ENCODE peak calls at places on chromosomes 11 and 22, in six cellular contexts. One of them, this sample, is unnamed.

GRCh38 chr22:30202531-30203006 is 44.0 kb downstream of the LIF start:
- DNase-seq in AG09309: no peak
- DNase-seq in fibroblast of pulmonary artery: peak; percentile 61
- DNase-seq in BE2C: no peak
- DNase-seq in fibroblast of lung: peak; percentile 74
- DNase-seq in naive thymus-derived CD4-positive, alpha-beta T cell: no peak
- DNase-seq in this sample: no peak

GRCh38 chr11:130689222-130689908 is 226.9 kb downstream of the SNX19 start:
- DNase-seq in fibroblast of lung: peak; percentile 73
- DNase-seq in AG09309: no peak
- DNase-seq in fibroblast of pulmonary artery: peak; percentile 50
- DNase-seq in BE2C: no peak
- DNase-seq in naive thymus-derived CD4-positive, alpha-beta T cell: no peak
- DNase-seq in this sample: no peak

GRCh38 chr11:73258104-73258684 is 13.9 kb upstream of the P2RY6 start:
- DNase-seq in fibroblast of lung: no peak
- DNase-seq in BE2C: no peak
- DNase-seq in AG09309: no peak
- DNase-seq in fibroblast of pulmonary artery: no peak
- DNase-seq in naive thymus-derived CD4-positive, alpha-beta T cell: no peak
- DNase-seq in this sample: no peak

GRCh38 chr22:21641417-21641794 is 696 bp upstream of the SDF2L1 start:
- DNase-seq in fibroblast of pulmonary artery: peak; percentile 62
- DNase-seq in naive thymus-derived CD4-positive, alpha-beta T cell: no peak
- DNase-seq in BE2C: peak; percentile 44
- DNase-seq in AG09309: no peak
- DNase-seq in fibroblast of lung: peak; percentile 42
- DNase-seq in this sample: no peak

GRCh38 chr11:72232260-72233055 is 7.9 kb downstream of the INPPL1 start:
- DNase-seq in naive thymus-derived CD4-positive, alpha-beta T cell: no peak
- DNase-seq in AG09309: no peak
- DNase-seq in fibroblast of lung: no peak
- DNase-seq in BE2C: no peak
- DNase-seq in fibroblast of pulmonary artery: no peak
- DNase-seq in this sample: no peak

GRCh38 chr11:121513807-121514206 is 61.0 kb upstream of the SORL1-AS1 start:
- DNase-seq in fibroblast of pulmonary artery: no peak
- DNase-seq in fibroblast of lung: no peak
- DNase-seq in BE2C: no peak
- DNase-seq in AG09309: no peak
- DNase-seq in naive thymus-derived CD4-positive, alpha-beta T cell: no peak
- DNase-seq in this sample: no peak

GRCh38 chr11:79244175-79244804 is 196.5 kb downstream of the TENM4 start:
- DNase-seq in fibroblast of lung: peak; percentile 95
- DNase-seq in AG09309: peak; percentile 97
- DNase-seq in naive thymus-derived CD4-positive, alpha-beta T cell: no peak
- DNase-seq in BE2C: no peak
- DNase-seq in fibroblast of pulmonary artery: peak; percentile 94
- DNase-seq in this sample: no peak

GRCh38 chr11:11179239-11179638 is 173.8 kb downstream of the CSNK2A3 start:
- DNase-seq in BE2C: no peak
- DNase-seq in AG09309: peak; percentile 40
- DNase-seq in naive thymus-derived CD4-positive, alpha-beta T cell: no peak
- DNase-seq in fibroblast of pulmonary artery: peak; percentile 48
- DNase-seq in fibroblast of lung: peak; percentile 86
- DNase-seq in this sample: no peak

GRCh38 chr11:17991799-17992433 is 20.9 kb downstream of the SERGEF start:
- DNase-seq in fibroblast of lung: peak; percentile 35
- DNase-seq in AG09309: no peak
- DNase-seq in BE2C: peak; percentile 26
- DNase-seq in fibroblast of pulmonary artery: peak; percentile 76
- DNase-seq in naive thymus-derived CD4-positive, alpha-beta T cell: no peak
- DNase-seq in this sample: peak; percentile 57

GRCh38 chr11:19953342-19953741 is 206.9 kb downstream of the DBX1 start:
- DNase-seq in BE2C: no peak
- DNase-seq in fibroblast of lung: peak; percentile 77
- DNase-seq in AG09309: no peak
- DNase-seq in naive thymus-derived CD4-positive, alpha-beta T cell: no peak
- DNase-seq in fibroblast of pulmonary artery: peak; percentile 58
- DNase-seq in this sample: no peak

GRCh38 chr22:31615940-31616314 is 46.1 kb downstream of the PISD start:
- DNase-seq in naive thymus-derived CD4-positive, alpha-beta T cell: no peak
- DNase-seq in fibroblast of lung: no peak
- DNase-seq in fibroblast of pulmonary artery: no peak
- DNase-seq in BE2C: no peak
- DNase-seq in AG09309: no peak
- DNase-seq in this sample: no peak

GRCh38 chr22:46538816-46539163 is 1.4 kb upstream of the CELSR1 start:
- DNase-seq in BE2C: no peak
- DNase-seq in naive thymus-derived CD4-positive, alpha-beta T cell: no peak
- DNase-seq in fibroblast of pulmonary artery: peak; percentile 42
- DNase-seq in AG09309: no peak
- DNase-seq in fibroblast of lung: peak; percentile 71
- DNase-seq in this sample: no peak

GRCh38 chr22:46536559-46537220 is 730 bp downstream of the CELSR1 start:
- DNase-seq in BE2C: no peak
- DNase-seq in fibroblast of lung: no peak
- DNase-seq in fibroblast of pulmonary artery: no peak
- DNase-seq in naive thymus-derived CD4-positive, alpha-beta T cell: no peak
- DNase-seq in AG09309: no peak
- DNase-seq in this sample: no peak

GRCh38 chr22:46537221-46537945 is at the start of gene CELSR1:
- DNase-seq in fibroblast of pulmonary artery: peak; percentile 22
- DNase-seq in fibroblast of lung: peak; percentile 67
- DNase-seq in AG09309: no peak
- DNase-seq in naive thymus-derived CD4-positive, alpha-beta T cell: no peak
- DNase-seq in BE2C: no peak
- DNase-seq in this sample: peak; percentile 15

GRCh38 chr22:46539169-46539568 is 1.7 kb upstream of the CELSR1 start:
- DNase-seq in fibroblast of pulmonary artery: no peak
- DNase-seq in AG09309: no peak
- DNase-seq in naive thymus-derived CD4-positive, alpha-beta T cell: no peak
- DNase-seq in fibroblast of lung: no peak
- DNase-seq in BE2C: no peak
- DNase-seq in this sample: no peak

DNA sequence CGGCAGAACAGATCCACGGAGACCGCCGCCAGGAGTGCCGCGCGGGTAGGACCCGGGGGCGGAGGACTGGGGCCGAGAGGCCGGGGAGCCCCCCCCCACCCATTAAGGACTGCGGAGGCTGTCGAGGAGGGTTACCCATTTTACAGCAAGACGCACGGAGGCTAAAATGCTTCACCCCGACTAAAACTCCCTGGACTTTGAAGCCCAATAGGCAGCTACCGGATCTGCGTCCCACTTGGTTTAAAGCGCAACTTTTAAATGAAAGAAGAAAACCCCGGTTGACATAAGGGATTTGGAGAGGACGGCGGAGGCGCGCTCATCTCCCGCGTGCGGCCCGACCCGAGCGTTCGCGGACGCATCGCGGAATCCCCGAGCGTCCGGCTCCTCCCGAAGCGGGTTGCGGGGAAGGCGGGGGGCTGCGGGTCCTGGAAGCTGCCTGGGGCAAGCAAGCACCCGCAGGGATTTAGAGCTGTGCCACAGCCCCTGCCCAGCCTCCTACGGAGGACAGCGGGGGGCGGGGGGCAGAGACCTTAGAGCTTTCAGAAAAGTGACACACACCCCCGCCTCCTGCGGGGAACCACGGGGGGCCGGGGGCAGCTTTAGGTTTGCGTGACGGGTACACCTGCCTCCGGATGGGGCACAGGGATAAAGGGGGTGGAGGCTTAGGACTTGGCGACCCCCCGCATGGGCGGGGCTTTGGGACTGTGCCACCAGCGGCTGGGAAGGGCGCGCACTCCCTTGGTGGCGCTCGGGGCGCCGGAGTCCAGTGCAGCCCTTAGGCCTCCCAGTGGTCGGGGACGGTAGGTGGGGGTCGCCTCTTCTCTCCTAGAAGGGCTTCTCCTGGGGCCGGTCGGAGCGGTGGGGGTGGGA is 761 bp upstream of the CELSR1 start:
- DNase-seq in BE2C: peak; percentile 46
- DNase-seq in AG09309: no peak
- DNase-seq in naive thymus-derived CD4-positive, alpha-beta T cell: no peak
- DNase-seq in fibroblast of pulmonary artery: peak; percentile 40
- DNase-seq in fibroblast of lung: peak; percentile 65
- DNase-seq in this sample: no peak
- H3K4me3 ChIP-seq in BE2C: peak overlapping the region; percentile 31
- H3K4me3 ChIP-seq in AG09309: peak overlapping the region; percentile 54
- H3K4me3 ChIP-seq in naive thymus-derived CD4-positive, alpha-beta T cell: no peak overlapping the region
- H3K4me3 ChIP-seq in fibroblast of pulmonary artery: peak overlapping the region; percentile 31
- H3K4me3 ChIP-seq in fibroblast of lung: peak overlapping the region; percentile 14
- H3K4me3 ChIP-seq in this sample: peak overlapping the region; percentile 42

GRCh38 chr22:28920757-28921584 is 37.6 kb downstream of the ZNRF3 start:
- DNase-seq in naive thymus-derived CD4-positive, alpha-beta T cell: no peak
- DNase-seq in fibroblast of pulmonary artery: no peak
- DNase-seq in BE2C: no peak
- DNase-seq in fibroblast of lung: no peak
- DNase-seq in AG09309: no peak
- DNase-seq in this sample: peak; percentile 68

GRCh38 chr22:28911777-28912669 is 28.7 kb downstream of the ZNRF3 start:
- DNase-seq in AG09309: no peak
- DNase-seq in fibroblast of pulmonary artery: peak; percentile 46
- DNase-seq in fibroblast of lung: peak; percentile 59
- DNase-seq in BE2C: no peak
- DNase-seq in naive thymus-derived CD4-positive, alpha-beta T cell: no peak
- DNase-seq in this sample: no peak

GRCh38 chr22:28917747-28918543 is 34.6 kb downstream of the ZNRF3 start:
- DNase-seq in fibroblast of pulmonary artery: peak; percentile 30
- DNase-seq in naive thymus-derived CD4-positive, alpha-beta T cell: no peak
- DNase-seq in AG09309: no peak
- DNase-seq in fibroblast of lung: peak; percentile 70
- DNase-seq in BE2C: peak; percentile 23
- DNase-seq in this sample: peak; percentile 39

GRCh38 chr22:28911279-28911640 is 27.9 kb downstream of the ZNRF3 start:
- DNase-seq in BE2C: no peak
- DNase-seq in fibroblast of lung: no peak
- DNase-seq in AG09309: no peak
- DNase-seq in naive thymus-derived CD4-positive, alpha-beta T cell: no peak
- DNase-seq in fibroblast of pulmonary artery: no peak
- DNase-seq in this sample: no peak

GRCh38 chr22:28915969-28916368 is 32.6 kb downstream of the ZNRF3 start:
- DNase-seq in naive thymus-derived CD4-positive, alpha-beta T cell: no peak
- DNase-seq in BE2C: no peak
- DNase-seq in fibroblast of pulmonary artery: no peak
- DNase-seq in fibroblast of lung: no peak
- DNase-seq in AG09309: no peak
- DNase-seq in this sample: no peak
- H3K4me3 ChIP-seq in naive thymus-derived CD4-positive, alpha-beta T cell: no peak overlapping the region
- H3K4me3 ChIP-seq in BE2C: no peak overlapping the region
- H3K4me3 ChIP-seq in fibroblast of pulmonary artery: no peak overlapping the region
- H3K4me3 ChIP-seq in fibroblast of lung: no peak overlapping the region
- H3K4me3 ChIP-seq in AG09309: no peak overlapping the region
- H3K4me3 ChIP-seq in this sample: no peak overlapping the region

GRCh38 chr11:128565881-128566280 is 21.5 kb downstream of the ETS1 start:
- DNase-seq in naive thymus-derived CD4-positive, alpha-beta T cell: no peak
- DNase-seq in fibroblast of pulmonary artery: no peak
- DNase-seq in AG09309: no peak
- DNase-seq in BE2C: no peak
- DNase-seq in fibroblast of lung: no peak
- DNase-seq in this sample: no peak
- H3K4me3 ChIP-seq in naive thymus-derived CD4-positive, alpha-beta T cell: no peak overlapping the region
- H3K4me3 ChIP-seq in fibroblast of pulmonary artery: no peak overlapping the region
- H3K4me3 ChIP-seq in AG09309: no peak overlapping the region
- H3K4me3 ChIP-seq in BE2C: no peak overlapping the region
- H3K4me3 ChIP-seq in fibroblast of lung: no peak overlapping the region
- H3K4me3 ChIP-seq in this sample: no peak overlapping the region

DNA sequence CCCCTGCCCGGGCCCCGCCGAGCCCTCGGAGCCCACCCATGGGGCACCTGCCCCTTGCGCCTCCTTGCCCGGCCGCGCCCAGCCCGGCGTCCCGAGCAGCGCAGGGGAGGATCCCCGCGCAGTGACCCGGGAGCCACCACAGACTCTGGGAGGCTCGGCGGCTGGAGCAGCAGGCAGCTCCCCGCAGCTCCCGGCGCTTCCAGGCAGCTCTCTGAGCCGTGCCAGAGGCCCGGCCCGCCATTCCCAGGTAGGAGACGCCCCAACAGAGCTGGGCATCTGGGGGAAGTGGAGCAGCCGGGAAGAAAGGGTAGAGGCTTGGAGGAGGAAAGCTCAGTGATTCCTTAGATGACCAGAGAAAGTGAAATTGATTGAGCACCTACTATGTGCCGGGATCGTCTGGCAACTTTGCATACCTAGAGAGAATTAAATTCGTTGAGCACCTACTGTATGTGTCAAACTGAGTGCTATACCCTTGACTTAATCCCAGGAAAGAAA is 670 bp downstream of the RASD2 start:
- DNase-seq in naive thymus-derived CD4-positive, alpha-beta T cell: no peak
- DNase-seq in AG09309: no peak
- DNase-seq in BE2C: peak; percentile 48
- DNase-seq in fibroblast of lung: no peak
- DNase-seq in fibroblast of pulmonary artery: no peak
- DNase-seq in this sample: no peak
- H3K4me3 ChIP-seq in naive thymus-derived CD4-positive, alpha-beta T cell: no peak overlapping the region
- H3K4me3 ChIP-seq in AG09309: no peak overlapping the region
- H3K4me3 ChIP-seq in BE2C: peak overlapping the region; percentile 64
- H3K4me3 ChIP-seq in fibroblast of lung: no peak overlapping the region
- H3K4me3 ChIP-seq in fibroblast of pulmonary artery: no peak overlapping the region
- H3K4me3 ChIP-seq in this sample: no peak overlapping the region

DNA sequence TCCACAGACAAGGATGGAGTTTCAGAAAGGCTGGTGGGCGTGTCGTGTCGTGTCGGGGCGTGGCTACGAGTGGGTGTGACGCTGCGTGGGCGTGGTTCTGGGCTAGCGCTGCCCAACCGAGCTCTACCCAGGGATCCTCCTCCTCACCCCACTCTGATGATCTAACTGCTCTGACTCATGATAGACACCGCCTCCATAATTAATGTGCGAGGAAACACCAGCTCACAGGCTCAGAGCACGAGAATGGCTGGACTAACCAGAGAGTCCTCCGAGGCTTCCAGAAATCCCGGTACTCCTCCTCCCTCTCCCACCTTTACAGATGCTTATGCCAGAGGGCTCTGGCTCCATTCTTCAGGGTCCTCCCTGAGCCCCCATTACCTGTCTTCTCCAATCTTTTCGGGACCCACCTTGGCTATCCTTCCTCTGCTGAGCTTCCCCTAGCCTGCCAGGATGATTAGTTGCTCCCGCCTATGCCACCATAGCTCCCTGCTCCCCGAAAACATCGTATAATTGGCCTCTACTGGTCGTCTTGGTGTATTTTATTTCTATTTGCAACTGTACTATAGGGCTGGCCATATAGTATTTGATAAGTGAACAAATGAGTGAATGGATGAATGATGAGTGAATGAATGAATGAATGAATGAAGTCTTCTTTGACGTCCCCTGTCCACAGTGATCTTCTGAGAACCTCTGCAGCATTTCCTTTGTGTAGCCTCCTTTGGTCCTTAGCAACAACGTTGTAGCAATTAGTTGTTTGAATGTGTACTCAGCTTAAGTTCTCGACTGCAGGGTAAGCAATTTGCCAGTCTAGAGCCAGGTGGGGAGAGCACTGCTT is 21.7 kb downstream of the TMPRSS13 start:
- DNase-seq in BE2C: peak; percentile 97
- DNase-seq in fibroblast of lung: peak; percentile 93
- DNase-seq in naive thymus-derived CD4-positive, alpha-beta T cell: peak; percentile 29
- DNase-seq in fibroblast of pulmonary artery: peak; percentile 88
- DNase-seq in AG09309: peak; percentile 16
- DNase-seq in this sample: peak; percentile 88
- H3K4me3 ChIP-seq in BE2C: peak overlapping the region; percentile 27
- H3K4me3 ChIP-seq in fibroblast of lung: peak overlapping the region; percentile 30
- H3K4me3 ChIP-seq in naive thymus-derived CD4-positive, alpha-beta T cell: no peak overlapping the region
- H3K4me3 ChIP-seq in fibroblast of pulmonary artery: no peak overlapping the region
- H3K4me3 ChIP-seq in AG09309: no peak overlapping the region
- H3K4me3 ChIP-seq in this sample: peak overlapping the region; percentile 48

GRCh38 chr22:44179989-44180705 is 578 bp upstream of the PARVG start:
- DNase-seq in fibroblast of lung: no peak
- DNase-seq in naive thymus-derived CD4-positive, alpha-beta T cell: no peak
- DNase-seq in BE2C: no peak
- DNase-seq in AG09309: no peak
- DNase-seq in fibroblast of pulmonary artery: no peak
- DNase-seq in this sample: no peak
- H3K4me3 ChIP-seq in fibroblast of lung: no peak overlapping the region
- H3K4me3 ChIP-seq in naive thymus-derived CD4-positive, alpha-beta T cell: no peak overlapping the region
- H3K4me3 ChIP-seq in BE2C: no peak overlapping the region
- H3K4me3 ChIP-seq in AG09309: no peak overlapping the region
- H3K4me3 ChIP-seq in fibroblast of pulmonary artery: no peak overlapping the region
- H3K4me3 ChIP-seq in this sample: no peak overlapping the region